ENCODE peak calls at places on chromosomes 2 and 18, in five cellular contexts. C, D, I, F and X are unnamed samples.

GRCh38 chr2:25337276-25337675 is 4.4 kb downstream of the DNMT3A start:
- DNase-seq in C (peak), D (no peak), I (no peak), F (no peak), X (no peak)

GRCh38 chr18:13219576-13219975 is 1.0 kb downstream of the LDLRAD4 start:
- DNase-seq in C (no peak), D (no peak), I (no peak), F (no peak), X (no peak)

GRCh38 chr2:164599954-164600589 is 21.2 kb downstream of the GRB14 start:
- DNase-seq in C (peak), D (peak), I (peak), F (no peak), X (peak)

GRCh38 chr2:28287261-28287915 is 105.3 kb upstream of the FOSL2 start:
- DNase-seq in C (no peak), D (no peak), I (no peak), F (no peak), X (no peak)

GRCh38 chr2:10592652-10593051 is 97.1 kb downstream of the NOL10 start:
- DNase-seq in C (no peak), D (no peak), I (no peak), F (no peak), X (no peak)

GRCh38 chr2:197215988-197216979 is 94.3 kb downstream of the ANKRD44 start:
- DNase-seq in C (peak), D (peak), I (no peak), F (no peak), X (no peak)

GRCh38 chr2:202193881-202194353 is 44.5 kb downstream of the SUMO1 start:
- DNase-seq in C (no peak), D (no peak), I (no peak), F (no peak), X (peak)

GRCh38 chr18:74896390-74896991 is 298.8 kb downstream of the ZNF407 start:
- DNase-seq in C (peak), D (peak), I (peak), F (no peak), X (peak)

GRCh38 chr18:58045265-58046086 is 1.4 kb downstream of the NEDD4L start:
- DNase-seq in C (no peak), D (peak), I (peak), F (no peak), X (peak)

GRCh38 chr2:41836944-41837343 is 210.9 kb upstream of the PKDCC start:
- DNase-seq in C (peak), D (peak), I (no peak), F (no peak), X (peak)

GRCh38 chr2:62627667-62628066 is 77.8 kb upstream of the EHBP1 start:
- DNase-seq in C (no peak), D (no peak), I (no peak), F (no peak), X (no peak)

GRCh38 chr2:88161446-88161845 is 8.7 kb upstream of the THNSL2 start:
- DNase-seq in C (no peak), D (no peak), I (no peak), F (no peak), X (no peak)

GRCh38 chr2:160402997-160403979 is 90.3 kb downstream of the RBMS1 start:
- DNase-seq in C (no peak), D (peak), I (no peak), F (no peak), X (peak)

GRCh38 chr2:82344670-82345069 is 2040.1 kb upstream of the LRRTM1 start:
- DNase-seq in C (no peak), D (no peak), I (no peak), F (no peak), X (peak)

GRCh38 chr2:39492095-39492590 is 55.1 kb upstream of the MAP4K3 start:
- DNase-seq in C (peak), D (peak), I (peak), F (no peak), X (no peak)

GRCh38 chr18:64747803-64748202 is 598.9 kb upstream of the LINC00305 start:
- DNase-seq in C (no peak), D (no peak), I (no peak), F (no peak), X (no peak)
- TF ChIP-seq CTCF in C (no peak), D (peak), I (no peak), F (no peak), X (no peak)

DNA sequence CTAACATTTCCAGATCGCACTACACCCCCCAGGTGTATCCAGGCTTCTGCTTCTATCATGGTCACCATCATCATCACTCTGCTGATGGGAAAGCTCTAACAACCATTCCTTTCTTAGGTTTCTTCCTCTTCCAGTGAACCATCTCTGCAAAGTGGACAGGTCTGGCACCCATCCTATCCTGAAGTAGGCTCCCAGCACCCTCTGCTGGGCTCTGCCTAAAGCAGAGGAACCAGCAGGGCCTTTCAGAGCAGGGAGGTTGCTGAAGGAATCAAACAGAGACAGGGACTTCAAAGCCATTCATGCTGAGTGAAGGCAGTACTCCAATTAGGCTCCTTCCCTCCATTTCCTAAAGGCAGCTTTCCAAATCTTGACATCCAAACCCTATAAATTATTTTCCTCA is 27.2 kb upstream of the SATB2 start:
- DNase-seq in C (peak), D (peak), I (no peak), F (no peak), X (no peak)
- TF ChIP-seq CTCF in C (peak), D (peak), I (no peak), F (no peak), X (no peak)

GRCh38 chr18:499351-500229 is 911 bp downstream of the COLEC12 start:
- DNase-seq in C (no peak), D (peak), I (no peak), F (no peak), X (peak)

GRCh38 chr18:501406-501714 is 859 bp upstream of the COLEC12 start:
- DNase-seq in C (no peak), D (no peak), I (no peak), F (no peak), X (no peak)

GRCh38 chr18:498901-499300 is 1.6 kb downstream of the COLEC12 start:
- DNase-seq in C (no peak), D (no peak), I (no peak), F (no peak), X (no peak)

GRCh38 chr18:500556-501405 is at the start of gene COLEC12:
- DNase-seq in C (no peak), D (peak), I (no peak), F (no peak), X (peak)

DNA sequence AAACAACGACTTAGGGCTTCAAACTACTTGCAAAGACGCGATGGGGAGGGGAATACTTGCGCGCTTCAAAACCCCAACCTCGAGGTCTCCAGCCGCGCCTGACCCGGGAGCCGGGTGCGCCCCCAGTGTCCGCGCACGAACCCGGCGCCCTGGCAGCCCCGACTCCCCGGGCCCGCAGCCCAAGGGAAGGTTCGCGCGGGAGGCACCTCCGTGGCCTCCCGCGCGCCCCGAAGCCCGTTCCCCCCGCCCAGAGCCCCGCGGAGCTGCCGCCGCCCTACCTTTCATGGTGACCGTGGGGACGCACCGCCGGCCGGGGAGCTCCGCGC is 308 bp downstream of the COLEC12 start:
- DNase-seq in C (no peak), D (no peak), I (no peak), F (no peak), X (peak)
- TF ChIP-seq CTCF in C (no peak), D (peak), I (no peak), F (no peak), X (peak)

GRCh38 chr2:68714866-68715265 is 19.7 kb upstream of the ARHGAP25 start:
- DNase-seq in C (peak), D (no peak), I (peak), F (no peak), X (no peak)
- TF ChIP-seq CTCF in C (no peak), D (no peak), I (no peak), F (no peak), X (no peak)

DNA sequence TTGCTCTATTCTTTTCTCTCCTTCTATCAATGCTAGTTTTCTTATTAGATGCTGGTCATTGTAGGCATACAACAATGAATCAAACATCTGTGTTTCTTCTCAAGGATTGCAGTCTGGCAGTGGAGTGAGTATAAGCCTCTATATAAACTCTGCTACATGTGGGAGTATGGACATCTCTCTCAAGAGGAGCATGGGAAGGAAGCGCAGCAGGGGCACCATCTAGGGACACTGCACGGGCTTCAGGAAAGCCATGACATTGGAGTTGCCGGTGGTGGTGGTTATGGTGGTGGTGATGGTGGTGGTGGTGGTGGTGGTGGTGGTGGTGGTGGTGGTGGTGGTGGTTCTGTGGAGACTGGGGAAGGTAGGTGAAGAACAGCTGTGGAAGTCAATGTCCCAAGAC is 462.6 kb downstream of the RNF144A start:
- DNase-seq in C (no peak), D (peak), I (no peak), F (no peak), X (no peak)
- TF ChIP-seq CTCF in C (peak), D (peak), I (peak), F (no peak), X (no peak)